ENCODE peak calls at places on chromosomes 3 and 15, in nine cellular contexts. One of them, this sample, is unnamed. For H3K4me1 and H3K36me3, the result is how much of the 10 kb centered on the place peaks cover.

GRCh38 chr3:182812123-182812522 is 18.8 kb downstream of the ATP11B start:
- DNase-seq in fibroblast of lung: no peak
- DNase-seq in hepatocyte: no peak
- DNase-seq in IMR-90: peak
- DNase-seq in ascending aorta: no peak
- DNase-seq in CD8-positive, alpha-beta T cell: no peak
- DNase-seq in heart left ventricle: no peak
- DNase-seq in lung: no peak
- DNase-seq in psoas muscle: no peak
- DNase-seq in this sample: no peak

GRCh38 chr3:184748219-184749135 is 36.6 kb upstream of the MAGEF1 start:
- DNase-seq in fibroblast of lung: peak
- DNase-seq in lung: no peak
- DNase-seq in IMR-90: peak
- DNase-seq in ascending aorta: no peak
- DNase-seq in hepatocyte: peak
- DNase-seq in heart left ventricle: no peak
- DNase-seq in psoas muscle: no peak
- DNase-seq in CD8-positive, alpha-beta T cell: no peak
- DNase-seq in this sample: peak

GRCh38 chr15:37096878-37097568 is 3.3 kb downstream of the MEIS2 start:
- DNase-seq in CD8-positive, alpha-beta T cell: no peak
- DNase-seq in heart left ventricle: peak
- DNase-seq in ascending aorta: no peak
- DNase-seq in fibroblast of lung: no peak
- DNase-seq in lung: no peak
- DNase-seq in hepatocyte: peak
- DNase-seq in psoas muscle: no peak
- DNase-seq in IMR-90: peak
- DNase-seq in this sample: peak

GRCh38 chr3:172958565-172958964 is 182.5 kb downstream of the SPATA16 start:
- DNase-seq in fibroblast of lung: no peak
- DNase-seq in heart left ventricle: no peak
- DNase-seq in hepatocyte: no peak
- DNase-seq in psoas muscle: no peak
- DNase-seq in ascending aorta: no peak
- DNase-seq in IMR-90: no peak
- DNase-seq in CD8-positive, alpha-beta T cell: no peak
- DNase-seq in lung: no peak
- DNase-seq in this sample: no peak

GRCh38 chr3:36212291-36212690 is 168.0 kb upstream of the STAC start:
- DNase-seq in lung: no peak
- DNase-seq in hepatocyte: peak
- DNase-seq in fibroblast of lung: peak
- DNase-seq in IMR-90: no peak
- DNase-seq in psoas muscle: no peak
- DNase-seq in CD8-positive, alpha-beta T cell: no peak
- DNase-seq in heart left ventricle: no peak
- DNase-seq in ascending aorta: no peak
- DNase-seq in this sample: no peak

GRCh38 chr3:47347217-47347801 is 33.5 kb upstream of the PTPN23 start:
- DNase-seq in psoas muscle: no peak
- DNase-seq in ascending aorta: no peak
- DNase-seq in fibroblast of lung: peak
- DNase-seq in hepatocyte: no peak
- DNase-seq in lung: no peak
- DNase-seq in CD8-positive, alpha-beta T cell: no peak
- DNase-seq in heart left ventricle: no peak
- DNase-seq in IMR-90: peak
- DNase-seq in this sample: no peak

GRCh38 chr3:188578579-188579363 is 424.8 kb downstream of the LPP start:
- DNase-seq in IMR-90: peak
- DNase-seq in lung: peak
- DNase-seq in psoas muscle: peak
- DNase-seq in heart left ventricle: peak
- DNase-seq in ascending aorta: peak
- DNase-seq in CD8-positive, alpha-beta T cell: no peak
- DNase-seq in hepatocyte: no peak
- DNase-seq in fibroblast of lung: peak
- DNase-seq in this sample: peak

GRCh38 chr3:62453448-62453847 is 80.1 kb upstream of the FEZF2 start:
- DNase-seq in IMR-90: no peak
- DNase-seq in heart left ventricle: no peak
- DNase-seq in lung: no peak
- DNase-seq in hepatocyte: no peak
- DNase-seq in psoas muscle: no peak
- DNase-seq in ascending aorta: no peak
- DNase-seq in CD8-positive, alpha-beta T cell: no peak
- DNase-seq in fibroblast of lung: no peak
- DNase-seq in this sample: no peak

GRCh38 chr3:39911465-39912309 is 102.3 kb downstream of the MYRIP start:
- DNase-seq in ascending aorta: no peak
- DNase-seq in lung: no peak
- DNase-seq in psoas muscle: no peak
- DNase-seq in CD8-positive, alpha-beta T cell: no peak
- DNase-seq in fibroblast of lung: peak
- DNase-seq in heart left ventricle: no peak
- DNase-seq in IMR-90: no peak
- DNase-seq in hepatocyte: peak
- DNase-seq in this sample: no peak

GRCh38 chr3:184602406-184603155 is 41.0 kb downstream of the EPHB3 start:
- DNase-seq in hepatocyte: no peak
- DNase-seq in CD8-positive, alpha-beta T cell: no peak
- DNase-seq in lung: no peak
- DNase-seq in fibroblast of lung: no peak
- DNase-seq in psoas muscle: no peak
- DNase-seq in ascending aorta: no peak
- DNase-seq in IMR-90: no peak
- DNase-seq in heart left ventricle: no peak
- DNase-seq in this sample: no peak

GRCh38 chr15:78047631-78048409 is 29.7 kb downstream of the TBC1D2B start:
- DNase-seq in CD8-positive, alpha-beta T cell: peak
- DNase-seq in lung: no peak
- DNase-seq in ascending aorta: no peak
- DNase-seq in hepatocyte: peak
- DNase-seq in heart left ventricle: peak
- DNase-seq in fibroblast of lung: peak
- DNase-seq in IMR-90: peak
- DNase-seq in psoas muscle: no peak
- DNase-seq in this sample: no peak

GRCh38 chr3:111738790-111739189 is 120.3 kb upstream of the PHLDB2 start:
- DNase-seq in CD8-positive, alpha-beta T cell: no peak
- DNase-seq in psoas muscle: no peak
- DNase-seq in lung: no peak
- DNase-seq in heart left ventricle: no peak
- DNase-seq in fibroblast of lung: no peak
- DNase-seq in hepatocyte: no peak
- DNase-seq in IMR-90: no peak
- DNase-seq in ascending aorta: no peak
- DNase-seq in this sample: no peak

GRCh38 chr3:111737712-111738097 is 121.4 kb upstream of the PHLDB2 start:
- DNase-seq in lung: peak
- DNase-seq in psoas muscle: no peak
- DNase-seq in heart left ventricle: peak
- DNase-seq in fibroblast of lung: peak
- DNase-seq in ascending aorta: peak
- DNase-seq in CD8-positive, alpha-beta T cell: no peak
- DNase-seq in hepatocyte: peak
- DNase-seq in IMR-90: peak
- DNase-seq in this sample: no peak

GRCh38 chr3:111739241-111739952 is 119.7 kb upstream of the PHLDB2 start:
- DNase-seq in lung: no peak
- DNase-seq in IMR-90: peak
- DNase-seq in psoas muscle: no peak
- DNase-seq in hepatocyte: no peak
- DNase-seq in ascending aorta: no peak
- DNase-seq in CD8-positive, alpha-beta T cell: no peak
- DNase-seq in heart left ventricle: peak
- DNase-seq in fibroblast of lung: peak
- DNase-seq in this sample: no peak

GRCh38 chr3:111737056-111737711 is 121.9 kb upstream of the PHLDB2 start:
- DNase-seq in CD8-positive, alpha-beta T cell: no peak
- DNase-seq in hepatocyte: no peak
- DNase-seq in IMR-90: no peak
- DNase-seq in heart left ventricle: peak
- DNase-seq in lung: no peak
- DNase-seq in psoas muscle: peak
- DNase-seq in fibroblast of lung: no peak
- DNase-seq in ascending aorta: no peak
- DNase-seq in this sample: peak

GRCh38 chr3:111738238-111738637 is 120.8 kb upstream of the PHLDB2 start:
- DNase-seq in CD8-positive, alpha-beta T cell: no peak
- DNase-seq in hepatocyte: no peak
- DNase-seq in lung: no peak
- DNase-seq in heart left ventricle: no peak
- DNase-seq in IMR-90: no peak
- DNase-seq in psoas muscle: no peak
- DNase-seq in ascending aorta: no peak
- DNase-seq in fibroblast of lung: peak
- DNase-seq in this sample: no peak
- H3K4me1 ChIP-seq in CD8-positive, alpha-beta T cell: under half
- H3K4me1 ChIP-seq in hepatocyte: under half
- H3K4me1 ChIP-seq in lung: under half
- H3K4me1 ChIP-seq in heart left ventricle: half or more
- H3K4me1 ChIP-seq in IMR-90: under half
- H3K4me1 ChIP-seq in psoas muscle: under half
- H3K4me1 ChIP-seq in ascending aorta: under half
- H3K4me1 ChIP-seq in fibroblast of lung: under half
- H3K4me1 ChIP-seq in this sample: half or more

GRCh38 chr3:4974154-4974553 is 5.1 kb upstream of the BHLHE40 start:
- DNase-seq in IMR-90: no peak
- DNase-seq in CD8-positive, alpha-beta T cell: no peak
- DNase-seq in heart left ventricle: no peak
- DNase-seq in lung: no peak
- DNase-seq in hepatocyte: no peak
- DNase-seq in ascending aorta: no peak
- DNase-seq in fibroblast of lung: no peak
- DNase-seq in psoas muscle: no peak
- DNase-seq in this sample: no peak

GRCh38 chr3:4978259-4978965 is 825 bp upstream of the BHLHE40 start:
- DNase-seq in ascending aorta: peak
- DNase-seq in CD8-positive, alpha-beta T cell: peak
- DNase-seq in IMR-90: peak
- DNase-seq in psoas muscle: peak
- DNase-seq in heart left ventricle: peak
- DNase-seq in lung: peak
- DNase-seq in fibroblast of lung: peak
- DNase-seq in hepatocyte: peak
- DNase-seq in this sample: peak

GRCh38 chr3:4977889-4978258 is 1.4 kb upstream of the BHLHE40 start:
- DNase-seq in lung: no peak
- DNase-seq in CD8-positive, alpha-beta T cell: no peak
- DNase-seq in heart left ventricle: no peak
- DNase-seq in IMR-90: no peak
- DNase-seq in fibroblast of lung: no peak
- DNase-seq in hepatocyte: no peak
- DNase-seq in ascending aorta: no peak
- DNase-seq in psoas muscle: no peak
- DNase-seq in this sample: no peak

GRCh38 chr3:4977001-4977888 is 2.0 kb upstream of the BHLHE40 start:
- DNase-seq in heart left ventricle: peak
- DNase-seq in psoas muscle: peak
- DNase-seq in IMR-90: peak
- DNase-seq in fibroblast of lung: peak
- DNase-seq in CD8-positive, alpha-beta T cell: peak
- DNase-seq in hepatocyte: peak
- DNase-seq in lung: peak
- DNase-seq in ascending aorta: peak
- DNase-seq in this sample: peak

DNA sequence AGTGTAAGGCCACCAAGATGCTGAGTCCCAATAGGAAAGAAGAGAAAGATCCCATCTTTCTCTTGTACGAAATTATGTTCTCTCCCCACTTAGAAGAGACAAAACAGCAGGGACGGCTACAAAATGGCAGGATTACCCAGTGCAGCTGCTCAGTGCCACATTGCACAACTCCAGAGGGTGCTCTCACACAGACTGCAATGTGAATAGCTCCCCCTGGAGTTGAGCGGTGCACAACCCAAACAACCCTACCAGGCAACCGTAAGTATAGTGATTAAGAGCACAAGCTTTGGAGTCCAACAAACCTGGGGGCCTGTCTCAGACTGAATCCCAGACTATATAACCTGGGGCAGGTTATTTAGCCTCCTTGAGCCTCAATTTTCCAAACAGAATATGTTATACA is 3.1 kb upstream of the BHLHE40 start:
- DNase-seq in hepatocyte: peak
- DNase-seq in psoas muscle: peak
- DNase-seq in CD8-positive, alpha-beta T cell: no peak
- DNase-seq in IMR-90: peak
- DNase-seq in heart left ventricle: peak
- DNase-seq in fibroblast of lung: peak
- DNase-seq in lung: peak
- DNase-seq in ascending aorta: peak
- DNase-seq in this sample: no peak
- TF ChIP-seq CTCF in hepatocyte: peak
- TF ChIP-seq CTCF in psoas muscle: peak
- TF ChIP-seq CTCF in CD8-positive, alpha-beta T cell: no peak
- TF ChIP-seq CTCF in IMR-90: peak
- TF ChIP-seq CTCF in heart left ventricle: peak
- TF ChIP-seq CTCF in fibroblast of lung: peak
- TF ChIP-seq CTCF in lung: peak
- TF ChIP-seq CTCF in ascending aorta: no peak
- TF ChIP-seq CTCF in this sample: no peak

GRCh38 chr15:70602834-70603560 is 160.4 kb downstream of the UACA start:
- DNase-seq in fibroblast of lung: no peak
- DNase-seq in hepatocyte: no peak
- DNase-seq in psoas muscle: no peak
- DNase-seq in lung: peak
- DNase-seq in CD8-positive, alpha-beta T cell: no peak
- DNase-seq in ascending aorta: no peak
- DNase-seq in IMR-90: no peak
- DNase-seq in heart left ventricle: no peak
- DNase-seq in this sample: no peak
- H3K36me3 ChIP-seq in fibroblast of lung: under half
- H3K36me3 ChIP-seq in hepatocyte: under half
- H3K36me3 ChIP-seq in psoas muscle: under half
- H3K36me3 ChIP-seq in lung: under half
- H3K36me3 ChIP-seq in CD8-positive, alpha-beta T cell: under half
- H3K36me3 ChIP-seq in ascending aorta: under half
- H3K36me3 ChIP-seq in IMR-90: under half
- H3K36me3 ChIP-seq in heart left ventricle: under half
- H3K36me3 ChIP-seq in this sample: under half

DNA sequence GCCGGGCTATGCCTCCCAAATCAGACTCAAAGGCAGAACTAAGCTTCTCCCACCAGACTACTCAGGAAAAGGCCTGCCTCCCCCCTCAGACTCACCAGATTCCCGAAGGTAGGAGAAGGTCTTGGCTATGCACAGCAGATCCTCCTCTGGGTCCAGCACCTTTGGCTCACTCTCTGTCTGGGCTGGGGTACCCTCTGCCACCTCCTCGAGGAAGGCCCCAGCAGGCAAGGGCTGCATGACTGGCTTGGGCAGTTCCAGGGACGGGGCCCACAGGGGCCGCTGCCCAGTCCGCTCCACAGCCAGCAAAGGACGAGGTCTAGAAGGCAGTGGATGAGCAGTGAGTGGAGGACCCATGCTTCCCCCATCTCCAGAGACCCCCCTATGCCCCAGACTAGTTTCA is 3.3 kb downstream of the CISH start:
- DNase-seq in heart left ventricle: no peak
- DNase-seq in ascending aorta: no peak
- DNase-seq in psoas muscle: no peak
- DNase-seq in IMR-90: no peak
- DNase-seq in fibroblast of lung: no peak
- DNase-seq in CD8-positive, alpha-beta T cell: peak
- DNase-seq in hepatocyte: no peak
- DNase-seq in lung: no peak
- DNase-seq in this sample: peak
- H3K4me1 ChIP-seq in heart left ventricle: half or more
- H3K4me1 ChIP-seq in ascending aorta: under half
- H3K4me1 ChIP-seq in psoas muscle: half or more
- H3K4me1 ChIP-seq in IMR-90: under half
- H3K4me1 ChIP-seq in fibroblast of lung: under half
- H3K4me1 ChIP-seq in CD8-positive, alpha-beta T cell: half or more
- H3K4me1 ChIP-seq in hepatocyte: under half
- H3K4me1 ChIP-seq in lung: under half
- H3K4me1 ChIP-seq in this sample: half or more